ENCODE peak calls at places on chromosomes 2 and 18, in five cellular contexts. O is neuronal stem cell, S is mesenchymal stem cell, H is fibroblast of lung, N is GM23248. I is an unnamed sample. For H3K4me1, the result is how much of the 10 kb centered on the place peaks cover.

GRCh38 chr2:136247204-136247990 is 129.4 kb upstream of the CXCR4 start:
- DNase-seq in H (no peak), N (peak), O (no peak), S (no peak), I (peak)

GRCh38 chr2:197889041-197889440 is 84.6 kb downstream of the PLCL1 start:
- DNase-seq in S (peak), N (peak), O (no peak), H (peak), I (no peak)

GRCh38 chr2:79627237-79627636 is 114.4 kb downstream of the CTNNA2 start:
- DNase-seq in N (no peak), S (no peak), O (no peak), H (no peak), I (no peak)

GRCh38 chr2:239377591-239377990 is 23.2 kb downstream of the HDAC4 start:
- DNase-seq in N (no peak), O (no peak), H (no peak), S (no peak), I (no peak)

GRCh38 chr18:79395761-79396404 is at the start of gene NFATC1:
- DNase-seq in O (peak), S (peak), H (peak), N (peak), I (peak)

GRCh38 chr2:112150447-112150846 is 12.3 kb downstream of the FBLN7 start:
- DNase-seq in O (no peak), N (peak), H (peak), S (peak), I (no peak)

GRCh38 chr18:2827076-2827475 is 19.7 kb upstream of the EMILIN2 start:
- DNase-seq in N (peak), O (no peak), H (peak), S (no peak), I (peak)

GRCh38 chr2:239715202-239715601 is 309.9 kb downstream of the NDUFA10 start:
- DNase-seq in N (no peak), H (no peak), O (no peak), S (no peak), I (no peak)

GRCh38 chr2:240584486-240585031 is 2.0 kb upstream of the CAPN10 start:
- DNase-seq in O (no peak), H (peak), N (peak), S (peak), I (peak)

GRCh38 chr2:48116518-48116917 is 210.2 kb upstream of the FBXO11 start:
- DNase-seq in N (no peak), S (no peak), H (no peak), O (no peak), I (no peak)

GRCh38 chr2:240501531-240501991 is 56.2 kb downstream of the ANKMY1 start:
- DNase-seq in O (no peak), N (no peak), S (no peak), H (no peak), I (no peak)

GRCh38 chr2:240643811-240644150 is 18.5 kb downstream of the GPR35 start:
- DNase-seq in N (no peak), O (no peak), S (no peak), H (no peak), I (no peak)

GRCh38 chr18:61991201-61991600 is 98.4 kb upstream of the RNF152 start:
- DNase-seq in H (peak), O (no peak), N (peak), S (peak), I (peak)

GRCh38 chr2:172640389-172640788 is 84.5 kb downstream of the PDK1 start:
- DNase-seq in N (peak), O (no peak), S (no peak), H (peak), I (peak)

GRCh38 chr2:25492726-25493125 is 151.0 kb upstream of the DNMT3A start:
- DNase-seq in S (peak), H (no peak), O (no peak), N (no peak), I (no peak)

GRCh38 chr18:46276736-46277135 is 172.6 kb downstream of the HAUS1 start:
- DNase-seq in O (no peak), H (no peak), S (no peak), N (no peak), I (no peak)

GRCh38 chr18:49697757-49698595 is 115.4 kb downstream of the ACAA2 start:
- DNase-seq in H (no peak), N (peak), S (peak), O (peak), I (peak)

GRCh38 chr2:44321360-44321759 is 39.9 kb downstream of the PREPL start:
- DNase-seq in H (no peak), S (no peak), N (no peak), O (no peak), I (no peak)

GRCh38 chr2:222864296-222864695 is 3.5 kb downstream of the ACSL3 start:
- DNase-seq in N (peak), H (peak), O (peak), S (peak), I (peak)

GRCh38 chr2:23453936-23454460 is 69.0 kb downstream of the KLHL29 start:
- DNase-seq in S (peak), O (peak), N (no peak), H (no peak), I (no peak)

GRCh38 chr2:150135223-150135883 is 352.1 kb downstream of the RND3 start:
- DNase-seq in O (no peak), H (no peak), N (peak), S (no peak), I (no peak)

GRCh38 chr2:161983010-161983651 is 90.9 kb downstream of the DPP4 start:
- DNase-seq in S (no peak), H (no peak), N (no peak), O (no peak), I (peak)

GRCh38 chr18:35245719-35246317 is 5.0 kb downstream of the ZNF397 start:
- DNase-seq in H (no peak), O (no peak), N (no peak), S (no peak), I (no peak)

GRCh38 chr2:237156131-237156856 is 70.6 kb downstream of the COPS8 start:
- DNase-seq in H (peak), O (no peak), N (peak), S (peak), I (no peak)

GRCh38 chr18:3554091-3554601 is 104.2 kb downstream of the TGIF1 start:
- DNase-seq in H (no peak), O (peak), N (no peak), S (peak), I (no peak)

GRCh38 chr18:58047556-58047882 is 3.5 kb downstream of the NEDD4L start:
- DNase-seq in N (no peak), O (no peak), H (no peak), S (no peak), I (no peak)

GRCh38 chr2:57981369-57981768 is 65.2 kb upstream of the VRK2 start:
- DNase-seq in S (no peak), H (peak), N (peak), O (no peak), I (peak)

GRCh38 chr2:133919285-133919684 is 334.6 kb upstream of the MGAT5 start:
- DNase-seq in N (no peak), H (no peak), O (no peak), S (no peak), I (no peak)

GRCh38 chr2:85503168-85503610 is 35.8 kb upstream of the MAT2A start:
- DNase-seq in O (no peak), S (no peak), N (no peak), H (no peak), I (peak)

GRCh38 chr2:180385601-180386201 is 378.6 kb upstream of the CWC22 start:
- DNase-seq in H (peak), N (peak), O (no peak), S (peak), I (peak)

GRCh38 chr2:32805104-32806095 is 141.4 kb upstream of the LTBP1 start:
- DNase-seq in O (no peak), H (no peak), S (peak), N (peak), I (peak)

GRCh38 chr18:3269241-3269640 is 7.3 kb downstream of the MYL12B start:
- DNase-seq in S (peak), H (no peak), N (peak), O (no peak), I (no peak)

GRCh38 chr2:86439879-86440630 is 1.1 kb upstream of the KDM3A start:
- DNase-seq in S (no peak), O (no peak), H (peak), N (no peak), I (no peak)

GRCh38 chr2:49465157-49465831 is 311.0 kb upstream of the FSHR start:
- DNase-seq in H (no peak), N (no peak), S (no peak), O (no peak), I (no peak)

GRCh38 chr2:1675633-1676032 is 68.7 kb downstream of the PXDN start:
- DNase-seq in H (peak), O (no peak), S (peak), N (peak), I (peak)

GRCh38 chr2:177251165-177251542 is 13.4 kb downstream of the NFE2L2 start:
- DNase-seq in H (no peak), S (no peak), N (no peak), O (no peak), I (no peak)
- H3K27ac ChIP-seq in H (peak), S (no peak), N (peak), O (no peak), I (no peak)

GRCh38 chr2:169672403-169672802 is 21.8 kb downstream of the CFAP210 start:
- DNase-seq in H (no peak), N (no peak), O (no peak), S (no peak), I (no peak)

GRCh38 chr2:169676850-169677249 is 17.4 kb downstream of the CFAP210 start:
- DNase-seq in N (no peak), S (no peak), H (no peak), O (no peak), I (no peak)

GRCh38 chr2:169673106-169673505 is 21.1 kb downstream of the CFAP210 start:
- DNase-seq in O (no peak), H (no peak), S (no peak), N (no peak), I (no peak)

GRCh38 chr2:169673921-169674320 is 20.3 kb downstream of the CFAP210 start:
- DNase-seq in H (no peak), O (no peak), N (no peak), S (no peak), I (no peak)

DNA sequence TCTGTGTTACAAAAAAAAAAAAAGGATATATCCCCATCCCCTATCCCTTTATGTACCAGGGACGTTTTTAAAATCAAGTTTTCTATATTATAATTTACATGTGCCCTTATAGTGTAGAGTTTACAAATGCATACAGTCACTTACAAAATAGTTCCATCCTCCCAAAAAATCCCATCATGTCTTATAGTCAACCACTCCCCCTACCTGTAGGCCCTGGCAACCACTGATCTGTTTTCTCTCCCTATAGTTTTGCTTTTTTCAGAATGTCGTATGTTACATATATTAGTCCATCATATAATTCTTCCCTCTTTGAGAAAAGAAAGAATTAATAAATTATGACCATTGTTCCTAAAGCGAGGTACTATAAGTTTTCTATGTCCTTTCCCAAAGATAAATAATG is 17.8 kb downstream of the CFAP210 start:
- DNase-seq in H (no peak), O (no peak), S (no peak), N (no peak), I (peak)
- H3K4me2 ChIP-seq in H (no peak), O (no peak), S (no peak), N (no peak), I (no peak)

DNA sequence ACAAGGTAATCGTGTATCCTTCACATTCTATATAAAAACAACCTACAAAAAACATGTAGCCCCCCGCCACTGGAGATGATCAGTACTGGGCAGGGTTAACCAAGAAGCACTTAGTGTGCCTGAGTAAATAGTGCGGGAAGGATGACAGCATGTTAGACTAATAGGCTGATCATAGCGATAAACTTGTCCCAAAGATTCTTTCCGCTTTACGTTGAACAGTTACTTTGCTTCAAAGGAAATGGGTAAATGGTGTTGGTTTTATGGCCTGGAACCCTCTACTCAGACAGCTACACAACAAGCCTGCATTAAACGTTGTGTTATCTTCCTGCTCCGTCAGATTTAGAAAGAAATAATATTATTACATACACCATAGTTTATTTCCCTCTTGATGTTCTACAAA is 67.7 kb downstream of the CTAGE1 start:
- DNase-seq in N (peak), O (no peak), H (peak), S (peak), I (peak)
- H3K4me1 ChIP-seq in N (under half), O (under half), H (under half), S (under half), I (half or more)

GRCh38 chr18:54775686-54776085 is 52.6 kb upstream of the RAB27B start:
- DNase-seq in O (no peak), S (peak), H (peak), N (peak), I (peak)

GRCh38 chr18:54777118-54777791 is 51.0 kb upstream of the RAB27B start:
- DNase-seq in O (no peak), H (no peak), N (no peak), S (peak), I (peak)

GRCh38 chr18:54776282-54776977 is 51.8 kb upstream of the RAB27B start:
- DNase-seq in N (peak), O (no peak), H (peak), S (peak), I (peak)

GRCh38 chr18:54780285-54780861 is 47.9 kb upstream of the RAB27B start:
- DNase-seq in S (no peak), N (no peak), O (no peak), H (no peak), I (no peak)

DNA sequence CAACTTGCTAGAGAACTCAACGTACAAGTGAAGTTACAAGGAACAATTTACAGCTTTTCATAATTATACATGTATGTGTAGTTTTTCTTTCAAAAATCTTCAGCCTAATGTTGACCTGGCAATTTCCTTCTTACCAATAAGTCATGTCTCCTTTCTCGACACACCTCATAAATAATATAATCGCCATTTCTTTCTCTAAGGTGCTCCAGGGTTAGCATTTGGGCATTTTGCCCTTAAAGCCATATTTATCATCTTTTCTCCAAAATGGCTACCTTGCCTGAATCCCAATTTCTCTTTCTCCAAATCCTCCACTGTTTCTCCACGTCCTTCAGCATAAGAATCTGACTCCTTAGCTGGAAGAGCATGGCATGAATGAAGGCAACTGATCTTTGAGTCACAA is 50.3 kb upstream of the RAB27B start:
- DNase-seq in N (no peak), O (no peak), H (no peak), S (no peak), I (peak)
- H3K27ac ChIP-seq in N (no peak), O (no peak), H (no peak), S (peak), I (peak)